ENCODE peak calls at places on chromosomes 6 and 20, in six cellular contexts. T is SK-N-MC, X is stomach, B is GM23248, K is neuronal stem cell, J is tibial nerve. A is an unnamed sample.
A peak's percentile ranks its signal among the peaks of the same experiment; 100 is the strongest.

GRCh38 chr6:83518946-83519489 is 6.7 kb downstream of the PRSS35 start:
- DNase-seq in X (no peak), T (no peak), K (no peak), J (no peak), B (peak; percentile 50), A (no peak)

GRCh38 chr6:127120109-127120786 is 1.8 kb downstream of the RSPO3 start:
- DNase-seq in X (no peak), B (no peak), T (no peak), K (no peak), J (no peak), A (peak; percentile 57)

GRCh38 chr6:53680489-53680888 is 14.9 kb upstream of the KLHL31 start:
- DNase-seq in T (no peak), J (no peak), B (no peak), K (no peak), X (no peak), A (no peak)

GRCh38 chr6:119006972-119007371 is 71.5 kb downstream of the FAM184A start:
- DNase-seq in X (no peak), J (no peak), T (no peak), B (no peak), K (no peak), A (no peak)

GRCh38 chr6:54621285-54621684 is 225.3 kb upstream of the FAM83B start:
- DNase-seq in B (peak; percentile 46), K (no peak), X (no peak), J (no peak), T (no peak), A (no peak)

GRCh38 chr20:46251211-46251673 is 57.1 kb downstream of the CDH22 start:
- DNase-seq in T (no peak), K (peak; percentile 32), J (no peak), X (no peak), B (peak; percentile 15), A (no peak)

GRCh38 chr6:134177753-134178229 is 125.4 kb upstream of the SLC2A12 start:
- DNase-seq in J (no peak), B (peak; percentile 79), K (no peak), X (no peak), T (peak; percentile 83), A (no peak)

GRCh38 chr20:1630186-1630585 is 10.4 kb upstream of the SIRPB1 start:
- DNase-seq in X (no peak), J (no peak), K (no peak), T (no peak), B (no peak), A (no peak)

GRCh38 chr6:137235686-137236085 is 16.5 kb upstream of the IFNGR1 start:
- DNase-seq in X (no peak), K (no peak), J (no peak), T (no peak), B (no peak), A (no peak)

GRCh38 chr6:132067286-132067685 is 116.1 kb upstream of the CCN2 start:
- DNase-seq in K (no peak), B (peak; percentile 57), J (no peak), X (no peak), T (no peak), A (no peak)

GRCh38 chr20:64119681-64120341 is 12.4 kb upstream of the NPBWR2 start:
- DNase-seq in J (no peak), K (no peak), T (no peak), X (no peak), B (no peak), A (no peak)

GRCh38 chr6:145829102-145829501 is 14.5 kb upstream of the FBXO30 start:
- DNase-seq in B (no peak), T (no peak), K (no peak), X (no peak), J (no peak), A (peak; percentile 22)

GRCh38 chr6:155782739-155783459 is 327.3 kb upstream of the NOX3 start:
- DNase-seq in X (no peak), J (no peak), T (no peak), K (no peak), B (peak; percentile 46), A (no peak)

GRCh38 chr6:28922004-28922840 is 1.6 kb downstream of the TRIM27 start:
- DNase-seq in X (peak; percentile 69), T (no peak), K (no peak), B (peak; percentile 73), J (no peak), A (no peak)

GRCh38 chr20:9301129-9302072 is 213.0 kb upstream of the LAMP5 start:
- DNase-seq in J (no peak), B (peak; percentile 50), T (no peak), X (no peak), K (no peak), A (no peak)

GRCh38 chr6:158648682-158649131 is 1.1 kb upstream of the SYTL3 start:
- DNase-seq in X (peak; percentile 7), B (peak; percentile 98), J (no peak), K (no peak), T (no peak), A (no peak)

GRCh38 chr6:2790588-2790987 is 25.4 kb downstream of the WRNIP1 start:
- DNase-seq in X (no peak), B (peak; percentile 83), K (no peak), J (no peak), T (no peak), A (no peak)

GRCh38 chr6:76684881-76685280 is 612.4 kb upstream of the IMPG1 start:
- DNase-seq in J (no peak), K (no peak), X (no peak), T (no peak), B (no peak), A (no peak)

GRCh38 chr6:139156102-139156501 is 21.2 kb downstream of the HECA start:
- DNase-seq in T (no peak), J (no peak), X (no peak), K (no peak), B (no peak), A (no peak)

GRCh38 chr6:139154885-139155547 is 20.1 kb downstream of the HECA start:
- DNase-seq in X (no peak), B (no peak), T (no peak), K (no peak), J (no peak), A (no peak)

GRCh38 chr6:139153876-139154275 is 19.0 kb downstream of the HECA start:
- DNase-seq in K (no peak), X (no peak), T (no peak), J (no peak), B (peak; percentile 75), A (no peak)

GRCh38 chr6:139159016-139159415 is 24.1 kb downstream of the HECA start:
- DNase-seq in J (no peak), T (no peak), K (no peak), B (peak; percentile 62), X (no peak), A (no peak)

GRCh38 chr6:139156571-139156970 is 21.7 kb downstream of the HECA start:
- DNase-seq in K (no peak), X (no peak), T (no peak), B (peak; percentile 12), J (no peak), A (no peak)
- H3K27ac ChIP-seq in K (no peak overlapping the region), X (no peak overlapping the region), T (peak overlapping the region; percentile 52), B (no peak overlapping the region), J (no peak overlapping the region), A (no peak overlapping the region)

GRCh38 chr6:150183966-150184365 is 41.1 kb downstream of the PPP1R14C start:
- DNase-seq in X (no peak), T (no peak), B (no peak), K (no peak), J (no peak), A (no peak)
- H3K27ac ChIP-seq in X (no peak overlapping the region), T (no peak overlapping the region), B (no peak overlapping the region), K (no peak overlapping the region), J (no peak overlapping the region), A (no peak overlapping the region)

GRCh38 chr6:44925100-44925739 is 402.9 kb upstream of the RUNX2 start:
- DNase-seq in B (peak; percentile 44), J (no peak), K (no peak), T (no peak), X (no peak), A (no peak)
- H3K27ac ChIP-seq in B (no peak overlapping the region), J (no peak overlapping the region), K (no peak overlapping the region), T (no peak overlapping the region), X (no peak overlapping the region), A (no peak overlapping the region)

DNA sequence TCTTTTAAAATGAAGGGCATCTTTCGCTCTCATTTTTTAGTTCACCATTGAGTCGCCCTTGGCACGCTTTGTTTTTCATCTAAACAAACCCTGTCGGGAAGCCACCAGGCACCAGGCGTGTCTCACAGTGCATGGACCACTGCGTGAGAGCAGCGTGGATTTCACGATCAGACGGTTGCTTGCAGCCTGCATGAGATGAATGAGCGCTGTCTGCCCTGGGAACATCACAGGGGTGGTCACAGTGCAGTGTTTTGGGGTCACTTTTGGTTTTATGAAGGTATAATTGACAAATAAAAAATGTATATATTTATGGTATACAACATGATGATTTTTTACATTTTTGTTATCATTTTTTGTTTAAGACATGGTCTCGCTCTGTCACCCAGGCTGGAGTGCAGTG is 61.3 kb downstream of the CDH4 start:
- DNase-seq in T (no peak), K (no peak), J (no peak), B (no peak), X (no peak), A (no peak)
- H3K27ac ChIP-seq in T (no peak overlapping the region), K (no peak overlapping the region), J (no peak overlapping the region), B (no peak overlapping the region), X (no peak overlapping the region), A (no peak overlapping the region)

DNA sequence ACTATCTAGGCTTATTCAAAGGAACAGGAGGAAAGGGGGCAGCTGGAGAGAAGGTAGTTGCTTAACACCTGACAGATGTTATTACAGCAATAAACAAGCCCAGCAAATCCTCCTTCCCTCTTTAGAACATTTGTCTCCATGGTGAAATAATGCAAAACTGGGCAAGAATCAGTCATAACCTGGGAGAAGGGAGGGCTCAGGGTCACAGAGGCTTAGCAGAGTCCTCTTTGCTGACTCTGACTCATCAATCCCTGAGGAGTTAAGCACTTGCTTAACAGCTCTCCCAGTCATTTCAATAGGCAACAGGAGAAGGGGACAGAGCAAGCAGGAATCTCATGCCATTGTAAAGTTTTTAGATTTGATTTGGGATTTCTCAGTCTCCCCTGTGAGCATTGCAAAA is 230.2 kb downstream of the IBTK start:
- DNase-seq in J (peak; percentile 35), T (no peak), X (no peak), K (peak; percentile 15), B (peak; percentile 95), A (peak; percentile 59)
- H3K27ac ChIP-seq in J (peak overlapping the region; percentile 11), T (no peak overlapping the region), X (peak overlapping the region; percentile 41), K (no peak overlapping the region), B (peak overlapping the region; percentile 82), A (peak overlapping the region; percentile 27)

GRCh38 chr6:106715922-106716321 is 86.5 kb downstream of the QRSL1 start:
- DNase-seq in J (no peak), K (no peak), X (no peak), T (no peak), B (no peak), A (no peak)
- H3K27ac ChIP-seq in J (no peak overlapping the region), K (no peak overlapping the region), X (no peak overlapping the region), T (no peak overlapping the region), B (no peak overlapping the region), A (no peak overlapping the region)

GRCh38 chr20:62376112-62377063 is 9.3 kb upstream of the LAMA5 start:
- DNase-seq in T (no peak), K (peak; percentile 86), X (peak; percentile 66), B (peak; percentile 53), J (no peak), A (no peak)

GRCh38 chr20:62377615-62378085 is 9.3 kb upstream of the RPS21 start:
- DNase-seq in B (no peak), T (no peak), K (no peak), J (no peak), X (peak; percentile 62), A (no peak)

GRCh38 chr20:62378215-62378614 is 8.7 kb upstream of the RPS21 start:
- DNase-seq in K (no peak), X (no peak), T (no peak), B (no peak), J (no peak), A (no peak)

GRCh38 chr20:62374431-62375152 is 7.5 kb upstream of the LAMA5 start:
- DNase-seq in T (no peak), B (no peak), K (no peak), X (no peak), J (no peak), A (no peak)

GRCh38 chr20:62377064-62377461 is 9.8 kb upstream of the RPS21 start:
- DNase-seq in K (no peak), X (no peak), J (no peak), B (no peak), T (no peak), A (no peak)
- H3K27ac ChIP-seq in K (peak overlapping the region; percentile 88), X (peak overlapping the region; percentile 81), J (no peak overlapping the region), B (no peak overlapping the region), T (no peak overlapping the region), A (no peak overlapping the region)